ENCODE peak calls at places on chromosome 15, in four cellular contexts. One of them, this sample, is unnamed.

GRCh38 chr15:101526890-101527289 is 37.4 kb upstream of the PCSK6 start:
- DNase-seq in spleen: no peak
- DNase-seq in keratinocyte: no peak
- DNase-seq in HCT116: no peak
- DNase-seq in this sample: no peak

GRCh38 chr15:40328176-40328575 is 4.7 kb downstream of the INAFM2 start:
- DNase-seq in HCT116: no peak
- DNase-seq in keratinocyte: no peak
- DNase-seq in spleen: no peak
- DNase-seq in this sample: no peak

GRCh38 chr15:91243806-91244205 is 143.7 kb downstream of the SV2B start:
- DNase-seq in keratinocyte: no peak
- DNase-seq in spleen: no peak
- DNase-seq in HCT116: no peak
- DNase-seq in this sample: no peak

GRCh38 chr15:41001524-41001923 is 48.3 kb downstream of the CHAC1 start:
- DNase-seq in spleen: no peak
- DNase-seq in HCT116: no peak
- DNase-seq in keratinocyte: no peak
- DNase-seq in this sample: no peak

GRCh38 chr15:47846128-47846868 is 129.0 kb downstream of the SEMA6D start:
- DNase-seq in spleen: no peak
- DNase-seq in keratinocyte: no peak
- DNase-seq in HCT116: no peak
- DNase-seq in this sample: no peak

GRCh38 chr15:48330045-48330840 is 986 bp upstream of the DUT start:
- DNase-seq in keratinocyte: no peak
- DNase-seq in spleen: no peak
- DNase-seq in HCT116: no peak
- DNase-seq in this sample: peak; percentile 37

GRCh38 chr15:33086500-33087141 is 107.9 kb downstream of the FMN1 start:
- DNase-seq in HCT116: peak; percentile 42
- DNase-seq in spleen: no peak
- DNase-seq in keratinocyte: no peak
- DNase-seq in this sample: no peak

GRCh38 chr15:81184188-81184587 is 12.5 kb upstream of the IL16 start:
- DNase-seq in spleen: no peak
- DNase-seq in HCT116: no peak
- DNase-seq in keratinocyte: no peak
- DNase-seq in this sample: no peak

GRCh38 chr15:89400121-89400996 is 65.7 kb upstream of the POLG start:
- DNase-seq in spleen: peak; percentile 40
- DNase-seq in HCT116: no peak
- DNase-seq in keratinocyte: no peak
- DNase-seq in this sample: no peak

GRCh38 chr15:73965730-73966103 is 26.4 kb downstream of the STOML1 start:
- DNase-seq in keratinocyte: no peak
- DNase-seq in spleen: no peak
- DNase-seq in HCT116: no peak
- DNase-seq in this sample: no peak

GRCh38 chr15:74626752-74627692 is 11.4 kb downstream of the CLK3 start:
- DNase-seq in HCT116: no peak
- DNase-seq in spleen: peak; percentile 79
- DNase-seq in keratinocyte: no peak
- DNase-seq in this sample: no peak

GRCh38 chr15:77874071-77874470 is 203.4 kb downstream of the TBC1D2B start:
- DNase-seq in spleen: no peak
- DNase-seq in keratinocyte: no peak
- DNase-seq in HCT116: no peak
- DNase-seq in this sample: no peak

GRCh38 chr15:74402873-74403589 is 30.7 kb downstream of the SEMA7A start:
- DNase-seq in HCT116: no peak
- DNase-seq in spleen: peak; percentile 96
- DNase-seq in keratinocyte: no peak
- DNase-seq in this sample: no peak

GRCh38 chr15:78035319-78035718 is 42.2 kb downstream of the TBC1D2B start:
- DNase-seq in keratinocyte: no peak
- DNase-seq in spleen: peak; percentile 85
- DNase-seq in HCT116: no peak
- DNase-seq in this sample: no peak

GRCh38 chr15:29053006-29053405 is 167.2 kb downstream of the APBA2 start:
- DNase-seq in spleen: no peak
- DNase-seq in keratinocyte: no peak
- DNase-seq in HCT116: no peak
- DNase-seq in this sample: no peak

GRCh38 chr15:70956196-70956595 is 63.6 kb downstream of the LRRC49 start:
- DNase-seq in keratinocyte: no peak
- DNase-seq in HCT116: no peak
- DNase-seq in spleen: no peak
- DNase-seq in this sample: no peak

GRCh38 chr15:62431806-62432205 is 266.7 kb upstream of the C2CD4B start:
- DNase-seq in keratinocyte: no peak
- DNase-seq in spleen: no peak
- DNase-seq in HCT116: no peak
- DNase-seq in this sample: no peak
- H3K4me1 ChIP-seq in keratinocyte: no peaks in the 10 kb centered on the region
- H3K4me1 ChIP-seq in spleen: no peaks in the 10 kb centered on the region
- H3K4me1 ChIP-seq in HCT116: no peaks in the 10 kb centered on the region
- H3K4me1 ChIP-seq in this sample: peaks cover 13% of the 10 kb centered on the region

GRCh38 chr15:63195257-63196023 is 6.0 kb downstream of the RAB8B start:
- DNase-seq in spleen: no peak
- DNase-seq in keratinocyte: no peak
- DNase-seq in HCT116: no peak
- DNase-seq in this sample: no peak
- H3K4me1 ChIP-seq in spleen: peaks cover 100% of the 10 kb centered on the region
- H3K4me1 ChIP-seq in keratinocyte: peaks cover 20% of the 10 kb centered on the region
- H3K4me1 ChIP-seq in HCT116: peaks cover 2% of the 10 kb centered on the region
- H3K4me1 ChIP-seq in this sample: peaks cover 67% of the 10 kb centered on the region

GRCh38 chr15:56582785-56583184 is 117.8 kb upstream of the MNS1 start:
- DNase-seq in HCT116: no peak
- DNase-seq in keratinocyte: no peak
- DNase-seq in spleen: no peak
- DNase-seq in this sample: no peak

GRCh38 chr15:56586206-56586605 is 121.3 kb upstream of the MNS1 start:
- DNase-seq in spleen: no peak
- DNase-seq in keratinocyte: no peak
- DNase-seq in HCT116: no peak
- DNase-seq in this sample: no peak

GRCh38 chr15:56587686-56588085 is 122.7 kb upstream of the MNS1 start:
- DNase-seq in keratinocyte: no peak
- DNase-seq in spleen: no peak
- DNase-seq in HCT116: no peak
- DNase-seq in this sample: peak; percentile 16
- H3K4me1 ChIP-seq in keratinocyte: no peaks in the 10 kb centered on the region
- H3K4me1 ChIP-seq in spleen: no peaks in the 10 kb centered on the region
- H3K4me1 ChIP-seq in HCT116: no peaks in the 10 kb centered on the region
- H3K4me1 ChIP-seq in this sample: peaks cover 13% of the 10 kb centered on the region

DNA sequence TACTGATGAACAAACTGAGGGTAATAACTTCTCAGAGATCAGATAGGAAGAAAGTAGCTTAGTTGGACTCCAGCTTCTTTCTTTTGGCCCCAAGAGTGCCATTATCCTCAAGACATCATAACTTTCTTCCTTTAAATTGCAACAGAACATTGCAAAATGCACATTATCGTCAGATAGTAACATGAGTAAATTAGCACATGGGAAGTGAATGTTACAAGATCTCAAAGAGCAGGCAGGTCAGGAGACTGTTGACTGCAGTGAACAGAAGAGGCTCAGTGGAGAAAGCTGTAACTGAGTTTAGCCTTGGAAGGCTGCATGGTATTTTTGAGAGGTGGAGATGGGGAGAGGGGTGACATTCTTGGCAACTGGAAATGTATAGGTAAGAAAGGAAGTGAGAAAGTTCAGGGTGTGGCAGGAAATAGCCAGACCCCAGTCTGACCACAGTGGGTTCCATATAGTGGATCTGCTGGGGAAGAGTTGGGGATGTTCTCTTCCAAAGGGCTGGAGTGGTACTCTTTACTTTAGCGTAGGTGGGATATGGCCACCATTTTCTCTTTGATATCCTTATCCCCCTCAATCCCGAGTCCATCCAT is 307.7 kb downstream of the RPLP1 start:
- DNase-seq in spleen: no peak
- DNase-seq in keratinocyte: no peak
- DNase-seq in HCT116: no peak
- DNase-seq in this sample: no peak
- H3K4me1 ChIP-seq in spleen: peaks cover 89% of the 10 kb centered on the region
- H3K4me1 ChIP-seq in keratinocyte: peaks cover 18% of the 10 kb centered on the region
- H3K4me1 ChIP-seq in HCT116: peaks cover 46% of the 10 kb centered on the region
- H3K4me1 ChIP-seq in this sample: peaks cover 57% of the 10 kb centered on the region

GRCh38 chr15:64807751-64808222 is 17.7 kb downstream of the PIF1 start:
- DNase-seq in keratinocyte: no peak
- DNase-seq in HCT116: no peak
- DNase-seq in spleen: peak; percentile 35
- DNase-seq in this sample: no peak
- H3K4me1 ChIP-seq in keratinocyte: peaks cover 4% of the 10 kb centered on the region
- H3K4me1 ChIP-seq in HCT116: peaks cover 4% of the 10 kb centered on the region
- H3K4me1 ChIP-seq in spleen: peaks cover 11% of the 10 kb centered on the region
- H3K4me1 ChIP-seq in this sample: peaks cover 4% of the 10 kb centered on the region

DNA sequence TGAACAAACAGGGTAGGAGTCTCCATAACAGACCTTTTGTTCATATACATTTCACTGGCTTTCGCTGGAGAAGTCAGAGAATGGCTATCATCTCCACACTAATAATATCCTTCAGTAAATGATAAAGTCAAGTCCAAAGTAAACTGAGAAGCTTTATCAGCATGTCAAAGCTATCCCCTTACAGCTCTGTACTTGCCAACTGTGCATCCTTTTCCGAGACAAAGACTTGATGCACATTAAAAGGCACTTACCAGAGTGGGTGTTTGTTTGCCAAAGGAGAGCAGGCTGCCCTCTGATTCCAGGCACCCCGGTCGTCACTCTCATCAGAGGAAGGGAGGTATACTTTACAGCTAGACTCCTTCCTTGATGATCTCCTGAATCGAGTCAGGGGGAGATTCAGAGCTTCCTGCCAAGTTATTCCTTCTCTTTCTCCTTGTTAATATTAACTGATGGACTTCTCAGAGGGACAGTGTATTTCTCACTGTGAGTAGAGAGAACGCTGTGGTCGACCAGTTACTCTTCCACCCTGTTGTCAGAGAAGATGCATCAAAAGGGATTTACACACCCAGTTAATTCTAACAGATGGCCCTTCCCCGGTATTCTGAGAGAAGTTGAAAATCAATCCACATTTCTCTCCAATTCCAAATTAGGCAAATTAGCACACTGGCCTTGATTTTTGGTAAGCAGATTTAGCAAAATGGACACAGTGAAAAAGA is 504.7 kb upstream of the NR2F2 start:
- DNase-seq in spleen: no peak
- DNase-seq in keratinocyte: no peak
- DNase-seq in HCT116: no peak
- DNase-seq in this sample: no peak
- H3K4me1 ChIP-seq in spleen: no peaks in the 10 kb centered on the region
- H3K4me1 ChIP-seq in keratinocyte: no peaks in the 10 kb centered on the region
- H3K4me1 ChIP-seq in HCT116: no peaks in the 10 kb centered on the region
- H3K4me1 ChIP-seq in this sample: no peaks in the 10 kb centered on the region